ENCODE peak calls at places on chromosome 5, in five cellular contexts. I is endodermal cell, C is vagina, Z is keratinocyte, V is sigmoid colon. S is an unnamed sample.

GRCh38 chr5:131461742-131462141 is 173.3 kb downstream of the RAPGEF6 start:
- DNase-seq in C (no peak), Z (no peak), V (no peak), I (no peak), S (no peak)

GRCh38 chr5:132473019-132473531 is 17.5 kb downstream of the IRF1 start:
- DNase-seq in I (no peak), Z (no peak), C (no peak), V (peak; percentile 65), S (no peak)

GRCh38 chr5:178416919-178417318 is 173.3 kb downstream of the COL23A1 start:
- DNase-seq in V (peak; percentile 21), C (no peak), I (no peak), Z (no peak), S (no peak)

GRCh38 chr5:179293276-179293675 is 52.0 kb downstream of the ADAMTS2 start:
- DNase-seq in Z (no peak), V (peak; percentile 50), C (no peak), I (no peak), S (peak; percentile 10)

GRCh38 chr5:15393146-15393545 is 106.8 kb upstream of the FBXL7 start:
- DNase-seq in I (no peak), V (no peak), C (no peak), Z (no peak), S (no peak)

GRCh38 chr5:83559141-83559785 is 87.7 kb downstream of the VCAN start:
- DNase-seq in I (peak; percentile 45), V (no peak), C (no peak), Z (no peak), S (no peak)

GRCh38 chr5:42745426-42745825 is 11.2 kb upstream of the CCDC152 start:
- DNase-seq in V (no peak), C (no peak), Z (no peak), I (peak; percentile 89), S (no peak)

GRCh38 chr5:97909541-97909940 is 726.5 kb upstream of the RIOK2 start:
- DNase-seq in V (no peak), Z (peak; percentile 23), I (no peak), C (no peak), S (no peak)

GRCh38 chr5:132008163-132008473 is 3.3 kb downstream of the ACSL6 start:
- DNase-seq in C (no peak), Z (no peak), V (peak; percentile 46), I (no peak), S (no peak)

GRCh38 chr5:42912184-42912766 is 100.6 kb upstream of the SELENOP start:
- DNase-seq in C (no peak), V (no peak), Z (no peak), I (no peak), S (peak; percentile 40)

GRCh38 chr5:50968296-50969206 is 302.1 kb downstream of the PARP8 start:
- DNase-seq in Z (no peak), V (no peak), C (no peak), I (peak; percentile 55), S (no peak)

GRCh38 chr5:116573279-116573616 is 1.4 kb downstream of the SEMA6A start:
- DNase-seq in Z (no peak), I (peak; percentile 77), V (peak; percentile 71), C (no peak), S (peak; percentile 60)

GRCh38 chr5:116569999-116570398 is 4.6 kb downstream of the SEMA6A start:
- DNase-seq in C (no peak), I (peak; percentile 49), V (no peak), Z (no peak), S (no peak)

GRCh38 chr5:116572375-116573278 is 2.0 kb downstream of the SEMA6A start:
- DNase-seq in I (peak; percentile 77), Z (no peak), V (peak; percentile 76), C (no peak), S (peak; percentile 76)

GRCh38 chr5:116573617-116574431 is 799 bp downstream of the SEMA6A start:
- DNase-seq in V (no peak), C (no peak), Z (no peak), I (peak; percentile 65), S (peak; percentile 50)

GRCh38 chr5:116571568-116572321 is 2.9 kb downstream of the SEMA6A start:
- DNase-seq in I (peak; percentile 59), V (no peak), C (no peak), Z (no peak), S (peak; percentile 19)
- H3K4me1 ChIP-seq in I (no peaks in the 10 kb centered on the region), V (peaks cover 42% of the 10 kb centered on the region), C (peaks cover 36% of the 10 kb centered on the region), Z (peaks cover 11% of the 10 kb centered on the region), S (peaks cover under 1% of the 10 kb centered on the region)

DNA sequence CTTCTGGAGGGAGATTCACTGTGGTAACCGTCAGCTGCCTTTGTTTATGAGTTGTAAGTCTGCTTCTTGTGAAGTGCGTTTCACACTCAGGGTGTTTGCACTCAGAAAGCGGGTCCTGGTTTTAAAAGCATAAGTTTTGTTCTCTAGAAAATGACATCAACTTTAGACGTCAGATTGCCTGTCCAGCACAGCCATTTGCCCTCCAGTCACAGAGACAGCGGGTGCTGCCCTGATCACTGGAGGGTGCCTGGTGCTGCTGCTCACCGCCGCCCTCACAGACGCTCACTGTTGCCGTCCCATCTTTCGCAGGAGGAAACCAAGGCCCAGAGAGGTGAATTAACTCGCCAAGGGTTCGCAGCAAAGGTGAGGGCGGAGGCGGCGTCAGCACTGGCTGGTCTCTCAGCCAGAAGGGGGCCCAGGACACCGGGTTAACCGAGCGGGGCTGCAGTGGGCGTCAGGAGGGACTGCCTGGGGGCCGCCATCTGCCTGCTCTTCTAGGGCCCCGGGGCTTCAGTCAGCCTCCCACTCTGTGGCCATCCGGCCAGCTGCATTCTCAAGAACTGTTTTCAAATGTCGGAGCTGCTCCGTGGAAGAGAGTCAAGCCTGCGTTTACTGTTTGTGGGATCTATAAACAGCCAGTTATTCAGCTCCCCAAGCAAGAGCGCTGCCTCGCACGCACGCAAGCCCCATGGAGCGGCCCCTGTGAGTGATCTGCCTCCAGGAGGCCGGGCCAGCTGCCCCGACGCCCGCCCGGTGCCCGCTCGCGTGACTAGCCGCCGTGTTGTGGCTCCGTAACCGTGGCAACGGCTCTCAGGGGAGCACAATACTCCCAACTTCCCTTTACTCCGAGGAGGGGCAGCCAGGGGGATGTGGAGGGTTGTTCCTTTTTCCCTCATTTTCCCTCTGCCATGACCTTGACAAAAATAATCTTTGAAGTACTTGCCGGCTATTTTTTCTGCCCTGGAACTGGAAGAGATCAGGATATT is 43.4 kb upstream of the EXOC3 start:
- DNase-seq in V (peak; percentile 90), Z (no peak), I (peak; percentile 82), C (peak; percentile 70), S (peak; percentile 84)
- H3K4me3 ChIP-seq in V (peak overlapping the region; percentile 26), Z (no peak overlapping the region), I (no peak overlapping the region), C (peak overlapping the region; percentile 18), S (peak overlapping the region; percentile 12)

GRCh38 chr5:172721455-172722308 is 49.3 kb downstream of the DUSP1 start:
- DNase-seq in V (no peak), I (no peak), C (no peak), Z (no peak), S (no peak)
- H3K4me1 ChIP-seq in V (peaks cover 24% of the 10 kb centered on the region), I (peaks cover 5% of the 10 kb centered on the region), C (peaks cover 24% of the 10 kb centered on the region), Z (no peaks in the 10 kb centered on the region), S (no peaks in the 10 kb centered on the region)

GRCh38 chr5:142104491-142104890 is 4.1 kb upstream of the NDFIP1 start:
- DNase-seq in Z (no peak), V (no peak), I (no peak), C (no peak), S (no peak)
- H3K4me3 ChIP-seq in Z (no peak overlapping the region), V (no peak overlapping the region), I (no peak overlapping the region), C (no peak overlapping the region), S (no peak overlapping the region)

GRCh38 chr5:142108432-142109355 is at the start of gene NDFIP1:
- DNase-seq in I (peak; percentile 93), V (peak; percentile 91), C (no peak), Z (no peak), S (peak; percentile 90)

GRCh38 chr5:142107729-142108431 is 699 bp upstream of the NDFIP1 start:
- DNase-seq in V (no peak), Z (no peak), C (no peak), I (no peak), S (no peak)

GRCh38 chr5:142109356-142110045 is 922 bp downstream of the NDFIP1 start:
- DNase-seq in V (no peak), C (no peak), Z (no peak), I (no peak), S (peak; percentile 16)

GRCh38 chr5:142110046-142110531 is 1.5 kb downstream of the NDFIP1 start:
- DNase-seq in V (peak; percentile 71), Z (no peak), I (no peak), C (no peak), S (no peak)

GRCh38 chr5:142110988-142111687 is 2.6 kb downstream of the NDFIP1 start:
- DNase-seq in Z (no peak), C (no peak), V (no peak), I (no peak), S (no peak)
- H3K4me1 ChIP-seq in Z (peaks cover 16% of the 10 kb centered on the region), C (peaks cover 57% of the 10 kb centered on the region), V (peaks cover 44% of the 10 kb centered on the region), I (no peaks in the 10 kb centered on the region), S (peaks cover 5% of the 10 kb centered on the region)

DNA sequence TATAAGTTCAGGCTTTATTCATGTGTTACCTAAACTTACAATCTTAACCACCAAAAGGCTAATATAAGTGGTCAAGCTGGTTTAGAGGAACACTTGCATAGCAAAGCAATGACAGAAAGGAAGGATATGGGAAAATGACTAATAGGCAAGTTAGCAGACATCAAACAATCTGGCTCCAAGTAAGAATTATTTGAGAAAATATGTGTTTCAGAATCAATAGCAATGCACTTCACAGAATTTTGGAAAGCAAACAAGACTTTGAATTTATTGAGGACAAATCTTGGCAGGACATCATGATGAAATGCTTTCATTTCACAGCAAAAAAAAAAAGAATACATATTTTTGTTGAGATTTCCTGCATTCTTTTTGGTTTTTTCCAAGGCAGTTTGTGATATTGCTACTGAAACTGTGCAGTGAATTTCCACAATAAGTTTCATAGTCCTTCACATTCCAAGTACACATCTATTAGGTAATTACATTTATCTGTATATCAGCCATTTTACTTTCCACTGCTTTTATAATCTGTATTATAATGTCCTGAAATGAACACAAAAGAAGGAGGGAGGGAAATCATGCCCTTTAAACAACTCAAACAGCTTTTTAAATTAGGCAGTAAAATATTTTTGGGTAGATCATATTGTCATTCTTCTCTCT is 417.9 kb downstream of the NR2F1-AS1 start:
- DNase-seq in I (no peak), Z (peak; percentile 28), V (no peak), C (no peak), S (no peak)
- H3K4me3 ChIP-seq in I (no peak overlapping the region), Z (no peak overlapping the region), V (no peak overlapping the region), C (no peak overlapping the region), S (no peak overlapping the region)

GRCh38 chr5:65061250-65061973 is 292.7 kb downstream of the CWC27 start:
- DNase-seq in C (no peak), V (no peak), I (no peak), Z (no peak), S (peak; percentile 30)

GRCh38 chr5:65059681-65060598 is 291.2 kb downstream of the CWC27 start:
- DNase-seq in V (no peak), Z (no peak), I (no peak), C (no peak), S (no peak)

GRCh38 chr5:65061974-65062353 is 293.2 kb downstream of the CWC27 start:
- DNase-seq in Z (no peak), V (no peak), I (no peak), C (no peak), S (no peak)

GRCh38 chr5:65065112-65065511 is 296.4 kb downstream of the CWC27 start:
- DNase-seq in I (no peak), V (no peak), C (no peak), Z (no peak), S (no peak)

DNA sequence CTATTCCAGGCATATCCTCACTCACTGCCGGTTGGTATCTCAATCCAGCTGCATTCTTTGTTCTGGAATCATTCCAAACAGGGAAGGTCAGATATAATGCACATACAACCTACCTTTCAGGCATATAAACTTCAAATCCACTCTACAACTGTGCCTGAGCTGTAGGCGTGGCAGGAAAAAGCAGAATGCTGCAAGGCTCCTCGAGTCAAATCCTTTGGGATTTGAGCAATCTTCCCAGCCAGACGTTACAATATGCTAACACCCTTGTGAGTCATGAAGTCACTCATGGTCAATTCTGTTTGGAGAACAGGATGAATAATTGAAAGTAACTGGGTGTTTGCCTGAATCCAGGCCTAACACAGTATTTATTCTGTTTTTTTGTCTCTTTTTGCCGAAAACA is 294.0 kb downstream of the CWC27 start:
- DNase-seq in V (peak; percentile 76), I (no peak), Z (no peak), C (no peak), S (no peak)
- H3K4me1 ChIP-seq in V (peaks cover 30% of the 10 kb centered on the region), I (no peaks in the 10 kb centered on the region), Z (peaks cover 26% of the 10 kb centered on the region), C (no peaks in the 10 kb centered on the region), S (no peaks in the 10 kb centered on the region)